ENCODE peak calls at places on chromosomes 5 and 9, in four cellular contexts. One of them, this sample, is unnamed.

GRCh38 chr5:56910123-56910951 is 941 bp downstream of the SETD9 start:
- DNase-seq in IMR-90: no peak
- DNase-seq in mesendoderm: peak
- DNase-seq in H1: no peak
- DNase-seq in this sample: no peak

GRCh38 chr9:86749530-86750275 is 197.6 kb downstream of the GAS1 start:
- DNase-seq in IMR-90: peak
- DNase-seq in mesendoderm: no peak
- DNase-seq in H1: no peak
- DNase-seq in this sample: no peak

GRCh38 chr5:93221-93980 is 1.4 kb downstream of the PLEKHG4B start:
- DNase-seq in IMR-90: no peak
- DNase-seq in mesendoderm: peak
- DNase-seq in H1: no peak
- DNase-seq in this sample: no peak

GRCh38 chr5:109754319-109754718 is 64.6 kb downstream of the MAN2A1 start:
- DNase-seq in IMR-90: no peak
- DNase-seq in mesendoderm: no peak
- DNase-seq in H1: no peak
- DNase-seq in this sample: no peak

GRCh38 chr5:123441408-123441807 is 18.2 kb upstream of the CEP120 start:
- DNase-seq in IMR-90: no peak
- DNase-seq in mesendoderm: no peak
- DNase-seq in H1: no peak
- DNase-seq in this sample: no peak

GRCh38 chr5:72125931-72126620 is 18.8 kb downstream of the MAP1B start:
- DNase-seq in IMR-90: no peak
- DNase-seq in mesendoderm: peak
- DNase-seq in H1: no peak
- DNase-seq in this sample: no peak

GRCh38 chr9:36928670-36929349 is 105.3 kb downstream of the PAX5 start:
- DNase-seq in IMR-90: peak
- DNase-seq in mesendoderm: peak
- DNase-seq in H1: no peak
- DNase-seq in this sample: no peak

GRCh38 chr5:107979900-107980299 is 309.2 kb upstream of the EFNA5 start:
- DNase-seq in IMR-90: no peak
- DNase-seq in mesendoderm: no peak
- DNase-seq in H1: no peak
- DNase-seq in this sample: no peak

GRCh38 chr5:79743846-79744605 is 54.4 kb downstream of the CMYA5 start:
- DNase-seq in IMR-90: peak
- DNase-seq in mesendoderm: peak
- DNase-seq in H1: no peak
- DNase-seq in this sample: no peak

GRCh38 chr9:109467936-109468335 is 30.2 kb downstream of the PTPN3 start:
- DNase-seq in IMR-90: peak
- DNase-seq in mesendoderm: no peak
- DNase-seq in H1: no peak
- DNase-seq in this sample: no peak

GRCh38 chr9:111839387-111839786 is 44.6 kb upstream of the SHOC1 start:
- DNase-seq in IMR-90: peak
- DNase-seq in mesendoderm: no peak
- DNase-seq in H1: no peak
- DNase-seq in this sample: no peak

GRCh38 chr5:73654171-73654811 is 28.3 kb downstream of the ARHGEF28 start:
- DNase-seq in IMR-90: peak
- DNase-seq in mesendoderm: no peak
- DNase-seq in H1: no peak
- DNase-seq in this sample: no peak

GRCh38 chr9:124259273-124260078 is 1.7 kb downstream of the NEK6 start:
- DNase-seq in IMR-90: peak
- DNase-seq in mesendoderm: peak
- DNase-seq in H1: no peak
- DNase-seq in this sample: no peak

GRCh38 chr9:36151306-36152210 is 15.0 kb downstream of the GLIPR2 start:
- DNase-seq in IMR-90: peak
- DNase-seq in mesendoderm: peak
- DNase-seq in H1: no peak
- DNase-seq in this sample: no peak

GRCh38 chr9:106707722-106708121 is 155.2 kb upstream of the ZNF462 start:
- DNase-seq in IMR-90: no peak
- DNase-seq in mesendoderm: no peak
- DNase-seq in H1: no peak
- DNase-seq in this sample: no peak

GRCh38 chr9:18972675-18973074 is 60.3 kb downstream of the SAXO1 start:
- DNase-seq in IMR-90: no peak
- DNase-seq in mesendoderm: no peak
- DNase-seq in H1: no peak
- DNase-seq in this sample: no peak

GRCh38 chr5:165502893-165503696 is 1997.7 kb downstream of the MAT2B start:
- DNase-seq in IMR-90: peak
- DNase-seq in mesendoderm: peak
- DNase-seq in H1: no peak
- DNase-seq in this sample: no peak

GRCh38 chr9:130962418-130963316 is 23.6 kb upstream of the FIBCD1 start:
- DNase-seq in IMR-90: peak
- DNase-seq in mesendoderm: peak
- DNase-seq in H1: no peak
- DNase-seq in this sample: no peak

GRCh38 chr9:20559236-20559896 is 62.9 kb downstream of the MLLT3 start:
- DNase-seq in IMR-90: peak
- DNase-seq in mesendoderm: no peak
- DNase-seq in H1: no peak
- DNase-seq in this sample: no peak

GRCh38 chr9:72294952-72295351 is 70.1 kb downstream of the ZFAND5 start:
- DNase-seq in IMR-90: no peak
- DNase-seq in mesendoderm: no peak
- DNase-seq in H1: no peak
- DNase-seq in this sample: no peak

GRCh38 chr5:172793577-172794488 is 22.8 kb upstream of the DUSP1 start:
- DNase-seq in IMR-90: peak
- DNase-seq in mesendoderm: no peak
- DNase-seq in H1: no peak
- DNase-seq in this sample: no peak

GRCh38 chr9:137691648-137692357 is 73.0 kb downstream of the EHMT1 start:
- DNase-seq in IMR-90: no peak
- DNase-seq in mesendoderm: no peak
- DNase-seq in H1: no peak
- DNase-seq in this sample: no peak

GRCh38 chr5:132176987-132177386 is 50.7 kb downstream of the P4HA2 start:
- DNase-seq in IMR-90: peak
- DNase-seq in mesendoderm: no peak
- DNase-seq in H1: no peak
- DNase-seq in this sample: no peak

GRCh38 chr5:39370555-39371366 is 6.5 kb upstream of the C9 start:
- DNase-seq in IMR-90: no peak
- DNase-seq in mesendoderm: no peak
- DNase-seq in H1: no peak
- DNase-seq in this sample: no peak

GRCh38 chr5:66898241-66899039 is 298.2 kb downstream of the CD180 start:
- DNase-seq in IMR-90: peak
- DNase-seq in mesendoderm: no peak
- DNase-seq in H1: no peak
- DNase-seq in this sample: no peak

GRCh38 chr5:77133061-77133758 is 46.1 kb upstream of the ZBED3 start:
- DNase-seq in IMR-90: peak
- DNase-seq in mesendoderm: no peak
- DNase-seq in H1: no peak
- DNase-seq in this sample: no peak

GRCh38 chr5:168153263-168153930 is 138.0 kb upstream of the WWC1 start:
- DNase-seq in IMR-90: no peak
- DNase-seq in mesendoderm: peak
- DNase-seq in H1: no peak
- DNase-seq in this sample: no peak

GRCh38 chr5:14244721-14245518 is 101.8 kb downstream of the TRIO start:
- DNase-seq in IMR-90: peak
- DNase-seq in mesendoderm: no peak
- DNase-seq in H1: no peak
- DNase-seq in this sample: no peak

GRCh38 chr9:33202552-33203300 is 35.6 kb upstream of the B4GALT1 start:
- DNase-seq in IMR-90: peak
- DNase-seq in mesendoderm: no peak
- DNase-seq in H1: no peak
- DNase-seq in this sample: peak

GRCh38 chr5:159851053-159851452 is 65.2 kb upstream of the ADRA1B start:
- DNase-seq in IMR-90: peak
- DNase-seq in mesendoderm: no peak
- DNase-seq in H1: no peak
- DNase-seq in this sample: no peak

GRCh38 chr9:37974506-37975173 is 70.7 kb upstream of the SLC25A51 start:
- DNase-seq in IMR-90: no peak
- DNase-seq in mesendoderm: peak
- DNase-seq in H1: no peak
- DNase-seq in this sample: no peak

GRCh38 chr9:32873131-32873530 is 89.8 kb downstream of the TMEM215 start:
- DNase-seq in IMR-90: no peak
- DNase-seq in mesendoderm: no peak
- DNase-seq in H1: no peak
- DNase-seq in this sample: no peak

GRCh38 chr9:89054865-89055495 is 63.7 kb downstream of the S1PR3 start:
- DNase-seq in IMR-90: no peak
- DNase-seq in mesendoderm: no peak
- DNase-seq in H1: no peak
- DNase-seq in this sample: no peak

GRCh38 chr9:19161257-19162025 is 34.1 kb upstream of the PLIN2 start:
- DNase-seq in IMR-90: peak
- DNase-seq in mesendoderm: peak
- DNase-seq in H1: no peak
- DNase-seq in this sample: no peak

GRCh38 chr5:55037046-55037771 is 13.2 kb downstream of the GZMK start:
- DNase-seq in IMR-90: no peak
- DNase-seq in mesendoderm: peak
- DNase-seq in H1: peak
- DNase-seq in this sample: peak

GRCh38 chr5:139639619-139640431 is 8.3 kb upstream of the CXXC5 start:
- DNase-seq in IMR-90: peak
- DNase-seq in mesendoderm: no peak
- DNase-seq in H1: peak
- DNase-seq in this sample: no peak

DNA sequence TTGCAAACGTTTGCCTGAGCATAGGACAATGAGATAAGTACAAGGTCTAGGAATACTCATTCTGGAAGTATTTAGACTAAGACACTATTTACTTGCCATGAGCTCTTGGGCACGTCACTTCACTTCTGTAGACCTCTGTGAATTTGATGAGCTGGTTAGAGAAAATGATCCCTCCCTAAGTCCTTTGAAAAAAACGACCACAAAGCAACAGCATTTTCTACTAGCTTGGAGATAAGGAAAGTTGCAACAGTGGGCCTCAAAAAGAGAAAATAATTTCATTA is 1.9 kb downstream of the LURAP1L start:
- DNase-seq in IMR-90: peak
- DNase-seq in mesendoderm: no peak
- DNase-seq in H1: no peak
- DNase-seq in this sample: no peak
- H3K23ac ChIP-seq in IMR-90: peak
- H3K23ac ChIP-seq in mesendoderm: no peak
- H3K23ac ChIP-seq in H1: no peak
- H3K23ac ChIP-seq in this sample: no peak

GRCh38 chr9:136515276-136515675 is 30.6 kb downstream of the NOTCH1 start:
- DNase-seq in IMR-90: no peak
- DNase-seq in mesendoderm: no peak
- DNase-seq in H1: no peak
- DNase-seq in this sample: no peak

GRCh38 chr9:136517950-136518349 is 27.9 kb downstream of the NOTCH1 start:
- DNase-seq in IMR-90: no peak
- DNase-seq in mesendoderm: no peak
- DNase-seq in H1: no peak
- DNase-seq in this sample: no peak

GRCh38 chr9:136517012-136517743 is 28.7 kb downstream of the NOTCH1 start:
- DNase-seq in IMR-90: no peak
- DNase-seq in mesendoderm: no peak
- DNase-seq in H1: no peak
- DNase-seq in this sample: no peak

GRCh38 chr9:136514022-136514714 is 31.3 kb upstream of the SEC16A start:
- DNase-seq in IMR-90: no peak
- DNase-seq in mesendoderm: no peak
- DNase-seq in H1: no peak
- DNase-seq in this sample: no peak

DNA sequence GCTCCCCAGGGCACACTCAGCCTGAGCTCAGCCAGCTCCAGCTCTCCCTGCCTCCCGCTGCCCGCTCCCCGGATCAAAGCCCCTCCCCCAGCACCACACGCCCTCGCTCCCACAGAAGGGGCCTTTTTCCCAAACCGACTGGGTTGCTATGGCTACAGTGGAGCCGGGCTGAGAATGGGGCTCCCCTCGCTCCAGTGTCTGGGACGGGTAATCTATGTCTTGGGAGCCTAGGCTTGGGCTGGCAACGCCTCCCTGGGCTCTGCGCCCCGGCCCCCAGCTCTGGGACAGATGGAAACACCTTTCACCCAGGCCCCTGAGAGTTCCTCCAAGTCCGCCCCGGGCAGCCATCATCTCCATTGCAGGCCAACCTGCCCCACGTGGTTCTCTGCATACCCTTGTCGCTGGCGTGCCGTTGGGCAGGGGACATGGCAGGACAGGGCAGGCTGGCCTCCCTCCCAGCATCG is 29.6 kb downstream of the NOTCH1 start:
- DNase-seq in IMR-90: no peak
- DNase-seq in mesendoderm: no peak
- DNase-seq in H1: no peak
- DNase-seq in this sample: no peak
- H3K9ac ChIP-seq in IMR-90: no peak
- H3K9ac ChIP-seq in mesendoderm: no peak
- H3K9ac ChIP-seq in H1: no peak
- H3K9ac ChIP-seq in this sample: no peak

DNA sequence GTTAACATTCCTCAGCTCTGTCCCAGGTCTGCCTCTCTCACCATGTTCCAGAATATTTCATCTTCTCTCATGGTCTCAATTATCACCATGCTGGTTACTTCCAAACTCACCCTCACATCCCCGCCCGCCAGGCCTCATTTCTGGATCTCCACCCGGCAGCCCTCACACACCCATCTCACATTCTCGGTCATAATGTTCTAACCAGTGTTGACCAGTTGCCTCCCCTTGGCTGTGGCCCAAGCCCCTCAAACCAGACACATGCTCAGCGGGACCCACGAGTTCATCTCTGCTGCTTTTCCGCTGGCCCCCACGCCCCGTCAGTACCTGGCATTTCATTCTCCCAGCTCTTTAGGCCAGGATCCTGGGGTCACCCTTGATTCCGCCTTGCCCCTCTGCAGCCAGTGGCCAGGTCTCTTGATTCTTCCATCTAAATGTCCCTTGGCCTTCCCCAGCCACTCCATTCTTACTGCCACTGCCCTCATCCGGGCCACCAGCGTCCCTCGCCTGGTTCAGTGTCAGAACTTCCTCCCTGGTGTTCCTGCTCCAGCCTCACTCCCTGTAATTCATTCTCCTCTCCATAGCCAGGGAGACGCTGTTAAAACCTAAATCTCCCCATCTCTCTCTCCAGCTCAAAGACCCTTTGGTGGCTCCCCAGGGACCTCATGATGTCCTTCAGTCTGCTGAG is 141.7 kb downstream of the MVB12B start:
- DNase-seq in IMR-90: no peak
- DNase-seq in mesendoderm: no peak
- DNase-seq in H1: no peak
- DNase-seq in this sample: no peak
- H3K56ac ChIP-seq in IMR-90: no peak
- H3K56ac ChIP-seq in mesendoderm: no peak
- H3K56ac ChIP-seq in H1: no peak
- H3K56ac ChIP-seq in this sample: no peak

GRCh38 chr5:179153341-179153901 is 93.2 kb downstream of the ZNF354C start:
- DNase-seq in IMR-90: no peak
- DNase-seq in mesendoderm: no peak
- DNase-seq in H1: no peak
- DNase-seq in this sample: no peak
- H3K23ac ChIP-seq in IMR-90: no peak
- H3K23ac ChIP-seq in mesendoderm: no peak
- H3K23ac ChIP-seq in H1: no peak
- H3K23ac ChIP-seq in this sample: no peak

This sample was measured in H9.